ENCODE peak calls at places on chromosomes 7 and 10, in six cellular contexts. X is lower lobe of right lung; F is IMR-90; O is GM23248; C is brain microvascular endothelial cell; K is CD8-positive, alpha-beta T cell. W is an unnamed sample.
A peak's percentile ranks its signal among the peaks of the same experiment; 100 is the strongest.

GRCh38 chr10:75111906-75112703 is 649 bp downstream of the SAMD8 start:
- DNase-seq in C (peak; percentile 34), X (peak; percentile 66), O (peak; percentile 77), K (peak; percentile 62), F (peak; percentile 50), W (peak; percentile 73)

GRCh38 chr7:87369216-87369615 is 23.8 kb downstream of the CROT start:
- DNase-seq in C (no peak), O (no peak), K (no peak), F (no peak), X (no peak), W (no peak)

GRCh38 chr10:87925570-87925969 is 62.1 kb downstream of the PTEN start:
- DNase-seq in C (no peak), X (no peak), K (no peak), F (no peak), O (no peak), W (no peak)

GRCh38 chr7:73652541-73652949 is 15.1 kb upstream of the VPS37D start:
- DNase-seq in O (no peak), F (no peak), C (no peak), X (no peak), K (no peak), W (peak; percentile 60)

GRCh38 chr7:801940-802364 is 30.3 kb upstream of the SUN1 start:
- DNase-seq in F (no peak), X (peak; percentile 86), C (no peak), K (no peak), O (peak; percentile 40), W (peak; percentile 76)

GRCh38 chr7:155969192-155969929 is 157.1 kb upstream of the SHH start:
- DNase-seq in O (no peak), K (no peak), X (no peak), C (no peak), F (no peak), W (no peak)

GRCh38 chr10:80462986-80463741 is 9.1 kb downstream of the TSPAN14 start:
- DNase-seq in C (no peak), O (peak; percentile 73), X (no peak), K (no peak), F (peak; percentile 81), W (peak; percentile 65)

GRCh38 chr10:104450490-104450889 is 96.9 kb downstream of the CFAP58 start:
- DNase-seq in K (no peak), C (no peak), F (no peak), X (no peak), O (no peak), W (no peak)

GRCh38 chr7:106415433-106415832 is 130.7 kb upstream of the NAMPT start:
- DNase-seq in C (peak; percentile 36), K (no peak), O (no peak), F (peak; percentile 9), X (no peak), W (no peak)

GRCh38 chr7:158949359-158949758 is 93.0 kb downstream of the DYNC2I1 start:
- DNase-seq in F (no peak), X (no peak), K (no peak), C (no peak), O (no peak), W (no peak)

GRCh38 chr7:2510909-2511768 is 8.4 kb upstream of the LFNG start:
- DNase-seq in K (peak; percentile 85), O (no peak), C (no peak), X (peak; percentile 76), F (no peak), W (peak; percentile 88)

GRCh38 chr10:17005621-17006566 is 123.7 kb downstream of the CUBN start:
- DNase-seq in K (no peak), X (no peak), C (no peak), O (peak; percentile 59), F (no peak), W (no peak)

GRCh38 chr10:99450624-99451498 is 20.4 kb upstream of the GOT1 start:
- DNase-seq in F (peak; percentile 34), X (no peak), C (no peak), K (no peak), O (no peak), W (no peak)

GRCh38 chr7:108028111-108028510 is 25.1 kb upstream of the LAMB1 start:
- DNase-seq in C (no peak), X (no peak), K (no peak), F (no peak), O (no peak), W (no peak)

GRCh38 chr7:15692621-15693020 is 6.1 kb upstream of the MEOX2 start:
- DNase-seq in K (no peak), X (no peak), O (no peak), F (no peak), C (no peak), W (no peak)

GRCh38 chr10:115950320-115950719 is 322.7 kb downstream of the GFRA1 start:
- DNase-seq in X (no peak), F (peak; percentile 40), K (no peak), O (no peak), C (no peak), W (no peak)

GRCh38 chr7:14305233-14305866 is 315.9 kb upstream of the ETV1 start:
- DNase-seq in C (no peak), F (no peak), X (no peak), O (no peak), K (no peak), W (no peak)

GRCh38 chr7:104160375-104160774 is 47.4 kb downstream of the ORC5 start:
- DNase-seq in K (no peak), F (peak; percentile 42), X (no peak), C (no peak), O (peak; percentile 50), W (no peak)

GRCh38 chr7:128747327-128748079 is 8.3 kb downstream of the CALU start:
- DNase-seq in F (no peak), O (peak; percentile 32), C (no peak), K (no peak), X (no peak), W (no peak)

GRCh38 chr10:69360485-69361302 is 56.0 kb downstream of the TACR2 start:
- DNase-seq in X (peak; percentile 85), O (peak; percentile 97), F (peak; percentile 93), K (no peak), C (peak; percentile 78), W (peak; percentile 64)

GRCh38 chr7:99083733-99084132 is 60.2 kb downstream of the SMURF1 start:
- DNase-seq in X (no peak), O (no peak), K (no peak), F (no peak), C (no peak), W (no peak)

GRCh38 chr10:80454526-80455460 is 683 bp downstream of the TSPAN14 start:
- DNase-seq in X (peak; percentile 76), C (no peak), K (peak; percentile 72), F (no peak), O (peak; percentile 62), W (peak; percentile 66)

GRCh38 chr10:110286841-110287240 is 17.9 kb downstream of the SMNDC1 start:
- DNase-seq in C (no peak), F (peak; percentile 17), K (no peak), O (no peak), X (no peak), W (no peak)
- H3K36me3 ChIP-seq in C (peaks cover 23% of the 10 kb centered on the region), F (peaks cover 17% of the 10 kb centered on the region), K (peaks cover 11% of the 10 kb centered on the region), O (peaks cover 28% of the 10 kb centered on the region), X (peaks cover 81% of the 10 kb centered on the region), W (no peaks in the 10 kb centered on the region)

GRCh38 chr10:13162013-13162364 is 631 bp downstream of the MCM10 start:
- DNase-seq in C (no peak), F (no peak), K (no peak), O (peak; percentile 57), X (no peak), W (no peak)

GRCh38 chr10:13163859-13164258 is 2.5 kb downstream of the MCM10 start:
- DNase-seq in C (no peak), X (no peak), F (no peak), K (no peak), O (no peak), W (no peak)

GRCh38 chr10:13165177-13165576 is 3.8 kb downstream of the MCM10 start:
- DNase-seq in X (no peak), O (no peak), K (no peak), F (no peak), C (no peak), W (no peak)

DNA sequence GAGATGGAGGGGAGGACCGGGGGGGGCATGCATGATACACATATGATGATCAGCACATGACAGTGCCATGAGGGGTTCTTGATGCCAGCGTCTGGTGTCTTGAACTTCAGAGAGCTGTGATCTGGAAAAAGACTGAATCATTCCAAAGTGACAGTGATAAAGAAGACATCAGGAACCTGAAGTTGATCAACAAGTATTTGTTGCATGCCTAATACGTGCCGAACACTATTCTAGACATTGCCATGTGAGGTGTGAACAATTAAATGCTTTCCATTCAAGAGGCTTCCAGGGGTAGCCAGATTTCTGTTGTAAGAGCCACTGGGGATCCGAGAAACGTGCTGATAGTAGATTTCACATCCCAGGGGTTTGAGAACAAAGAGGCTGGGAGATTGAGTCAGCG is 6.2 kb downstream of the MCM10 start:
- DNase-seq in C (no peak), F (no peak), K (no peak), O (no peak), X (no peak), W (no peak)
- H3K36me3 ChIP-seq in C (no peaks in the 10 kb centered on the region), F (peaks cover 3% of the 10 kb centered on the region), K (no peaks in the 10 kb centered on the region), O (no peaks in the 10 kb centered on the region), X (no peaks in the 10 kb centered on the region), W (no peaks in the 10 kb centered on the region)

DNA sequence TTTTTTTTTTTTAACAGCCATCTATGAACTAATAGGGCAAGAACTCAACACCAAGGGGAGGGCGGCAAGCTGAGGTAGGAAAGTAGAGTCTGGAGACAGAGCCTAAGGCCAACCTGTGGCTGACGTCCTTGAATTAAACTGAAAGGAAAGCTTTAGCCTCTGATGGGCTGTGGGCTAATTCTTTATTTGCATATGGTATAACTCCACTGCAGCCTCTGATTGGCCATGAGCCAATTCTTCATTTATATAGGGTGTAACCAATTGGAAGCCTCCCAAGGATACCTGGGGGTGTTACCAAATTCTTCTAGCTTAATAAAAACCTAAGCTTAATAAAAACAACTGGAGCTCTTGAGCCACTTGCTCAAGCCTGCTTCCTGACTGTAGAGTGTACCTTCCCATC is 10.3 kb downstream of the TYW1 start:
- DNase-seq in O (no peak), K (no peak), C (no peak), X (no peak), F (no peak), W (no peak)
- H3K36me3 ChIP-seq in O (no peaks in the 10 kb centered on the region), K (peaks cover 16% of the 10 kb centered on the region), C (peaks cover 5% of the 10 kb centered on the region), X (peaks cover 65% of the 10 kb centered on the region), F (peaks cover 18% of the 10 kb centered on the region), W (no peaks in the 10 kb centered on the region)

GRCh38 chr7:96179341-96179740 is 142.6 kb downstream of the SLC25A13 start:
- DNase-seq in F (peak; percentile 25), C (no peak), X (no peak), O (no peak), K (no peak), W (no peak)
- H3K36me3 ChIP-seq in F (peaks cover 7% of the 10 kb centered on the region), C (peaks cover 6% of the 10 kb centered on the region), X (peaks cover 70% of the 10 kb centered on the region), O (no peaks in the 10 kb centered on the region), K (no peaks in the 10 kb centered on the region), W (peaks cover 28% of the 10 kb centered on the region)

DNA sequence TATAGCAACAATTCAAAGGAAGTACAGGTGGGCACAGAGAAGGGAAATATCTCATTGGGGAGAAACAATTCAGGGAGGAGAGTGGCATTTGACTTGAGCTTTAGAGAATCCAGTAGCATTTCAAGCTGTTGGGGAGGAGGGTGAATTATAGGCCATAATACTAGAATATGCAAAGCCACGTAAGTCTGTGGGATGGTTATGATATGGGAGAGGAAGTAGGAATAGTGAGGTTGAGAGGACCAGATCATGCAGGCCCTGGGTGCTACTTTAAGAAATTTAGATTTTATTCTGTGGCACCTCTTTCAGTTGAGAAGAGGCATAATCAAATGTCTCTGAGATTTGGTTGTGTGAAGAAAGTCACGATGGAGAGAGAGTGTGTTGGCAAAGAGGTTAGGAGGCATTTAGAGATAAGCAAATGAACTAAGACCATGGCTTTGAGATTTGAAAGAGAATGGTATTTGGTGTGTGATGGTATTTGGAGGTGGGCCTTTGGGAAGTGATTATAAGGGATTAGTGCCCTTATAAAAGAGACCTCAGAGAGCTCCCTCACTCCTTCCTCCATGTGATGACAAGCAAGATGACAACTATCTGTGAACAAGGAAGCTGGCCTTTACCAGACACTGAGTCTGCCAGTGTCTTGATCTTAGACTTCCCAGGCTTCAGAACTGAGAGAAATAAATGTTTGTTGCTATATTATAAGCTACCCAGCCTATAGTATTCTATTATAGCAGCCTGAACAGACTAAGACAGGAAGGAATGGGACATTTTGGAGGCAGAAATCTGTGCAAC is 15.1 kb downstream of the ADD3 start:
- DNase-seq in O (no peak), K (no peak), X (no peak), C (no peak), F (no peak), W (no peak)
- H3K36me3 ChIP-seq in O (no peaks in the 10 kb centered on the region), K (no peaks in the 10 kb centered on the region), X (no peaks in the 10 kb centered on the region), C (no peaks in the 10 kb centered on the region), F (no peaks in the 10 kb centered on the region), W (no peaks in the 10 kb centered on the region)